ENCODE peak calls at places on chromosomes 4 and X, in five cellular contexts. Z is thyroid gland, H is brain microvascular endothelial cell, I is uterus, P is mammary epithelial cell. N is an unnamed sample.

GRCh38 chr4:9893329-9894108 is 112.1 kb downstream of the DRD5 start:
- DNase-seq in I (no peak), Z (no peak), H (no peak), P (no peak), N (no peak)

GRCh38 chrX:110310896-110311295 is 7.0 kb downstream of the AMMECR1 start:
- DNase-seq in H (no peak), I (no peak), Z (no peak), P (no peak), N (no peak)

GRCh38 chr4:187550256-187550950 is 445.2 kb upstream of the ZFP42 start:
- DNase-seq in I (no peak), P (peak), H (peak), Z (no peak), N (no peak)

GRCh38 chr4:7291372-7292135 is 99.2 kb downstream of the SORCS2 start:
- DNase-seq in H (peak), Z (peak), I (peak), P (no peak), N (peak)

GRCh38 chr4:48913346-48913745 is 6.8 kb upstream of the OCIAD2 start:
- DNase-seq in Z (no peak), P (peak), I (peak), H (peak), N (no peak)

GRCh38 chr4:6134612-6135220 is 65.6 kb downstream of the JAKMIP1 start:
- DNase-seq in P (no peak), Z (no peak), H (no peak), I (no peak), N (no peak)

GRCh38 chr4:121253961-121254360 is 89.8 kb upstream of the TNIP3 start:
- DNase-seq in Z (no peak), H (no peak), I (no peak), P (no peak), N (no peak)

GRCh38 chrX:43958529-43958928 is 14.7 kb downstream of the NDP start:
- DNase-seq in P (peak), H (peak), Z (no peak), I (no peak), N (no peak)

GRCh38 chrX:18998653-18999052 is 14.7 kb upstream of the PHKA2 start:
- DNase-seq in H (no peak), P (no peak), I (no peak), Z (no peak), N (no peak)

GRCh38 chrX:51215266-51215665 is 117.4 kb upstream of the NUDT10 start:
- DNase-seq in H (no peak), P (no peak), I (no peak), Z (no peak), N (no peak)

GRCh38 chr4:157265281-157265680 is 44.8 kb downstream of the GRIA2 start:
- DNase-seq in P (peak), I (no peak), H (peak), Z (no peak), N (no peak)

GRCh38 chrX:108312938-108313337 is 125.3 kb downstream of the COL4A6 start:
- DNase-seq in Z (peak), H (peak), I (peak), P (peak), N (peak)

GRCh38 chrX:129347291-129347690 is 176.0 kb downstream of the SMARCA1 start:
- DNase-seq in P (no peak), H (no peak), Z (no peak), I (no peak), N (no peak)

DNA sequence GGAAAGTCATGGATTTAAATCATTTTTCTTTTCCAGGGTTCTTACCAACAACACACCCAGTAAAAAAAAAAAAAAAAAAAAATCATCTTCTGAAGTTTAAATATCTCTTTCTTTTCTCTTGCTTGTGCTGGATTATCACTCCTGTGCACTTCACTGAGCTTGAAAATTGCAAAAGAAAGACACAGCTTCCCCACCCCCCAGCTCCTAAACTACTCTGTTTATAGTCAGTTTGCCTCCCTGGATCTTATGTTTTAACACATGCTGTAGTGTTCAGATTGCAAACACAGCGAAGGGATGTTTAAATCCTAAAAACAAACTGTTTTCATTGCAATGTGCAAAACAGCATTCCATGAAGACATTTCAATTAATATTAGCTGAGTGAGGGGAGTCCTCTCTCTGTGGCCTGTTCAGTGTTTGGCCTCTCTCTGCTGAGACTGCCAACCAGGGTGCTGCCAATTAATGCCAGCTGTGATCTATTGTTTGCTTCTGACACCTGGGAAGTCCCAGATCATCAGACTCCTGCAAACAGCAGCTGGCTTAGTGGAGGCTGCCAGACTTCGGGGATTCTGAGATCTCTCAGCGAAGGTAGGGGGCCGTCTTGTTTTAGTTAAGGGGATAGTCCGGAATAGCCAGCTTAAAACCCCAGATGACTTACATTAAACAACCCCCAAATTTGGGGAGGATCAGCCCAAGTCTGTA is 171.2 kb upstream of the PITX2 start:
- DNase-seq in H (no peak), P (no peak), Z (peak), I (no peak), N (no peak)
- H3K27ac ChIP-seq in H (no peak), P (no peak), Z (no peak), I (no peak), N (no peak)

GRCh38 chr4:167234388-167234881 is at the start of gene SPOCK3:
- DNase-seq in Z (peak), I (no peak), P (peak), H (peak), N (peak)

GRCh38 chr4:167230744-167231143 is 3.5 kb downstream of the SPOCK3 start:
- DNase-seq in Z (no peak), I (no peak), P (no peak), H (no peak), N (no peak)

GRCh38 chr4:167232805-167233522 is 1.3 kb downstream of the SPOCK3 start:
- DNase-seq in H (no peak), Z (no peak), I (no peak), P (no peak), N (peak)

GRCh38 chr4:167238226-167238625 is 3.9 kb upstream of the SPOCK3 start:
- DNase-seq in Z (no peak), P (no peak), H (no peak), I (no peak), N (no peak)

DNA sequence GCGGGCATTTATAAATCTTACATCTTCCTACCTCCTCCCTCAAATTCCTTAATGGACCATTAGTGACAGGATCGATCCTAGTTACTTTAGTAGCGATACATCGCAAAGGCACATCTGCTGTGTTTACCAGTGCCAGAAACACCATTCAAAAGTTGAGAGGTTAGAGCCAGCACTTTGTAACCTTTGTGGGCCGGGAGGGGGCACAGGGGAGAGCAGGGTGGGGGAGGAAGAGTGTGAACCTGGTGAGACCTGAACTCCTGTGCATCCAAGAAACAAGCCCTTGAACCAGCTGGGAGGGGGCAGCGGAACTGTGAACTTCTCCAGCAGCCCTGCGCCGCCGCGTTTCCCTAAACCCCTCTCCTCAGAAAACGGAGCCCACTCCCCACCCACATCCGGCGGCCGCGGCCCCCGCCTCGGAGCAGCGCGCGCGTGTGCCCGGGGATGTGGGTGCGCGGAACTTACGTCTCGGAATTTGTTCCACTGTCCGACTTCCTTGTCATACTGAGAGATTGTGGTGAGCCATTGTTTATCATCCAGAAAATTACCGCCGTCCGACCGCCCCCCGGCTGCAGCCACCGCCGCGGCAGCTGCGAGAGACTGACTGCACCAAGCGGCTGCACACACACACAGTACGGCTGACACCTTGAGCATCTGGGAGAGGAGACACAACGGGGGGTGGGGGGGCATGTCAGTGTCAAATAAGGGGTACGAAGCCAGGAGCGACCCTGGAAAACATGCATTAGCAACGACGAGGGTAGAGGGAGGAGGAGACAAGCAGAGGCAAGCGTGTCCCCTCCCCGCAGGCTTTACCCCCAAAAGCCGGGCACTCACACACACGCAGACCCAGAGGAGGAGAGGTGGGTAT is 539 bp downstream of the SPOCK3 start:
- DNase-seq in H (peak), I (no peak), Z (no peak), P (peak), N (peak)
- H3K27ac ChIP-seq in H (no peak), I (no peak), Z (no peak), P (no peak), N (peak)

GRCh38 chr4:105683038-105683437 is 25.5 kb downstream of the INTS12 start:
- DNase-seq in H (no peak), P (peak), Z (peak), I (no peak), N (no peak)
- H3K27ac ChIP-seq in H (no peak), P (no peak), Z (peak), I (no peak), N (no peak)

GRCh38 chr4:155526452-155527169 is 140.0 kb upstream of the GUCY1A1 start:
- DNase-seq in P (no peak), H (no peak), Z (no peak), I (no peak), N (no peak)

GRCh38 chr4:155529761-155530160 is 136.9 kb upstream of the GUCY1A1 start:
- DNase-seq in I (no peak), H (no peak), P (no peak), Z (no peak), N (no peak)

GRCh38 chr4:155530290-155530689 is 136.4 kb upstream of the GUCY1A1 start:
- DNase-seq in H (no peak), I (no peak), P (peak), Z (no peak), N (no peak)

GRCh38 chr4:155530857-155531256 is 135.8 kb upstream of the GUCY1A1 start:
- DNase-seq in Z (no peak), P (peak), I (no peak), H (no peak), N (no peak)

DNA sequence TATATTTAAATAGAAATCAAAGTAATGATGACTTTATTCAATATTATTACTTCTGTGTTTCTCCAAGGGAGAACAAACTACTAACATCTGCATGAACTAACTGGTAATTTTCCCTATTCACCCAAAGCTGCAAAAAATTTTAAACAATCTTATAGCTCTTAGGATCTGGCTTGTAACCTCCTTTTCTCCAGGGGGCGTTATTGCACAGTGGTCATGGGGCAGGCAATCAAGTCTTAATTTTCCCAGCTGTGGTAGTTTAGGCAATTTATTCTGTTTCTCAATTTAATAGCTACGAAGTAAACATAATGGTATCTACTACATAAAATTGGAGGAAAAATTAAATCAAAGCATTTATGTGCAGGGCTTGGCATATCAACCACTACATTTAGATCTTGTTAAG is 137.5 kb upstream of the GUCY1A1 start:
- DNase-seq in Z (no peak), P (no peak), H (no peak), I (no peak), N (no peak)
- H3K27ac ChIP-seq in Z (no peak), P (no peak), H (no peak), I (no peak), N (no peak)

N was measured in substantia nigra.